ENCODE peak calls at places on chromosomes 16 and 17, in ten cellular contexts. U is HFF-Myc; I is activated naive CD4-positive, alpha-beta T cell; O is AG04450; L is astrocyte of the cerebellum; W is cardiac fibroblast; H is NCI-H1092; C is progenitor cell of endocrine pancreas; F is small intestine; A is NCI-H1105. Y is an unnamed sample.

GRCh38 chr17:50766222-50767023 is 895 bp downstream of the ANKRD40CL start:
- DNase-seq in I (no peak), F (peak; percentile 82), U (no peak), L (no peak), O (no peak), W (no peak), A (no peak), H (no peak), C (no peak), Y (peak; percentile 59)

GRCh38 chr16:23786964-23787571 is 32.2 kb downstream of the CHP2 start:
- DNase-seq in C (no peak), U (no peak), F (no peak), W (no peak), L (no peak), O (no peak), I (no peak), A (no peak), H (no peak), Y (no peak)

GRCh38 chr17:72343911-72344310 is 223.1 kb downstream of the SOX9 start:
- DNase-seq in F (no peak), C (no peak), A (no peak), I (no peak), O (no peak), U (no peak), W (no peak), L (no peak), H (no peak), Y (no peak)

GRCh38 chr17:82097187-82097918 is 683 bp downstream of the FASN start:
- DNase-seq in H (no peak), F (peak; percentile 32), I (no peak), W (peak; percentile 81), A (no peak), O (no peak), L (no peak), U (no peak), C (peak; percentile 52), Y (no peak)

GRCh38 chr17:38539386-38539785 is 66.4 kb downstream of the SRCIN1 start:
- DNase-seq in L (no peak), O (no peak), I (no peak), A (peak; percentile 57), H (peak; percentile 72), U (no peak), F (no peak), W (no peak), C (no peak), Y (no peak)

GRCh38 chr16:30145692-30146091 is 22.7 kb upstream of the MAPK3 start:
- DNase-seq in I (no peak), O (no peak), U (no peak), H (no peak), A (no peak), W (no peak), F (no peak), L (no peak), C (no peak), Y (no peak)

GRCh38 chr16:22784690-22785214 is 29.2 kb upstream of the HS3ST2 start:
- DNase-seq in A (no peak), F (no peak), C (no peak), H (no peak), L (no peak), U (no peak), O (no peak), W (no peak), I (no peak), Y (no peak)

GRCh38 chr16:48182979-48183537 is 27.3 kb upstream of the ABCC12 start:
- DNase-seq in F (peak; percentile 51), H (no peak), A (peak; percentile 94), I (no peak), O (no peak), C (no peak), W (no peak), L (no peak), U (no peak), Y (no peak)

GRCh38 chr17:76531501-76532038 is 5.9 kb downstream of the CYGB start:
- DNase-seq in L (no peak), O (no peak), H (no peak), U (no peak), A (no peak), C (no peak), W (no peak), F (no peak), I (no peak), Y (no peak)

GRCh38 chr17:17681187-17681743 is at the start of gene RAI1:
- DNase-seq in W (peak; percentile 89), I (peak; percentile 33), A (peak; percentile 73), H (peak; percentile 37), L (no peak), O (peak; percentile 56), U (no peak), C (peak; percentile 76), F (peak; percentile 68), Y (peak; percentile 56)

GRCh38 chr16:66481943-66482390 is 54.9 kb downstream of the BEAN1 start:
- DNase-seq in C (no peak), L (no peak), U (no peak), W (no peak), H (no peak), O (no peak), A (no peak), I (no peak), F (no peak), Y (no peak)

GRCh38 chr17:27615121-27615520 is 15.9 kb upstream of the LGALS9 start:
- DNase-seq in H (no peak), I (no peak), O (no peak), A (no peak), W (no peak), L (no peak), U (no peak), F (no peak), C (no peak), Y (no peak)

GRCh38 chr17:63954402-63955063 is 18.2 kb downstream of the SCN4A start:
- DNase-seq in O (no peak), U (no peak), C (no peak), F (peak; percentile 5), I (no peak), H (no peak), W (no peak), L (no peak), A (no peak), Y (no peak)

GRCh38 chr17:9371019-9371418 is 204.6 kb downstream of the STX8 start:
- DNase-seq in L (peak; percentile 80), A (peak; percentile 84), C (no peak), W (peak; percentile 70), O (no peak), U (no peak), H (peak; percentile 49), I (no peak), F (no peak), Y (peak; percentile 83)

GRCh38 chr17:74605361-74605760 is 13.3 kb upstream of the CD300LD start:
- DNase-seq in F (no peak), W (peak; percentile 85), L (peak; percentile 19), A (no peak), C (no peak), I (no peak), U (no peak), O (peak; percentile 3), H (no peak), Y (no peak)

GRCh38 chr17:40325156-40326013 is 16.4 kb downstream of the RARA start:
- DNase-seq in O (no peak), L (no peak), C (no peak), U (no peak), W (no peak), I (no peak), A (no peak), F (no peak), H (no peak), Y (no peak)

GRCh38 chr17:51751072-51751471 is 407.4 kb downstream of the CA10 start:
- DNase-seq in O (no peak), I (no peak), U (no peak), C (no peak), L (no peak), A (no peak), W (no peak), F (no peak), H (no peak), Y (no peak)

GRCh38 chr17:21286066-21286770 is 1.7 kb downstream of the MAP2K3 start:
- DNase-seq in A (peak; percentile 53), L (peak; percentile 95), C (no peak), I (no peak), F (peak; percentile 95), U (peak; percentile 86), H (peak; percentile 22), O (peak; percentile 96), W (peak; percentile 99), Y (peak; percentile 96)

GRCh38 chr16:47059991-47060390 is 83.8 kb downstream of the NETO2 start:
- DNase-seq in I (no peak), W (no peak), U (no peak), O (no peak), H (no peak), C (no peak), A (no peak), F (no peak), L (no peak), Y (no peak)

GRCh38 chr17:69710926-69711325 is 296.4 kb downstream of the MAP2K6 start:
- DNase-seq in H (no peak), O (no peak), U (no peak), C (no peak), W (no peak), L (no peak), F (no peak), A (no peak), I (no peak), Y (no peak)

GRCh38 chr17:32007463-32008298 is 498 bp downstream of the LRRC37B start:
- DNase-seq in C (peak; percentile 16), F (peak; percentile 31), U (no peak), I (peak; percentile 14), W (peak; percentile 26), L (no peak), O (no peak), H (no peak), A (peak; percentile 20), Y (no peak)

GRCh38 chr17:44792276-44792675 is 33.5 kb downstream of the ADAM11 start:
- DNase-seq in H (no peak), L (no peak), F (no peak), I (no peak), O (peak; percentile 26), C (no peak), A (no peak), U (no peak), W (no peak), Y (no peak)

GRCh38 chr17:35683588-35683987 is 47.9 kb upstream of the RASL10B start:
- DNase-seq in I (no peak), A (no peak), W (no peak), F (no peak), C (no peak), U (no peak), H (no peak), O (no peak), L (no peak), Y (no peak)